ENCODE peak calls at places on chromosomes 1 and 21, in nine cellular contexts. X is PC-9; D is breast epithelium; E is CD8-positive, alpha-beta T cell; U is AG04450; T is colonic mucosa; V is transverse colon; M is cardiac muscle cell; C is RWPE1. L is an unnamed sample.

GRCh38 chr1:241611063-241611462 is 29.1 kb downstream of the CHML start:
- DNase-seq in M (peak; percentile 63), V (no peak), U (no peak), D (no peak), X (peak; percentile 84), E (no peak), T (no peak), C (peak; percentile 49), L (no peak)

GRCh38 chr1:226306425-226306824 is 2.5 kb downstream of the LIN9 start:
- DNase-seq in M (no peak), C (no peak), X (no peak), T (no peak), E (no peak), U (no peak), D (no peak), V (no peak), L (no peak)

GRCh38 chr1:61253059-61253735 is 170.8 kb downstream of the NFIA start:
- DNase-seq in C (peak; percentile 55), U (no peak), M (peak; percentile 70), D (peak; percentile 81), X (peak; percentile 81), E (no peak), V (peak; percentile 86), T (peak; percentile 89), L (peak; percentile 87)

GRCh38 chr1:13498553-13498952 is 15.2 kb downstream of the LRRC38 start:
- DNase-seq in C (no peak), M (no peak), E (no peak), X (no peak), U (no peak), T (no peak), V (no peak), D (no peak), L (no peak)

GRCh38 chr1:237786066-237786719 is 104.5 kb downstream of the ZP4 start:
- DNase-seq in X (no peak), V (no peak), C (no peak), D (no peak), T (no peak), M (no peak), U (no peak), E (no peak), L (no peak)

GRCh38 chr1:156067262-156067661 is 6.3 kb downstream of the RAB25 start:
- DNase-seq in M (no peak), T (no peak), X (no peak), U (no peak), D (no peak), C (no peak), V (no peak), E (no peak), L (no peak)

GRCh38 chr1:41342774-41343355 is 18.4 kb upstream of the FOXO6 start:
- DNase-seq in X (no peak), M (no peak), U (no peak), C (no peak), E (no peak), V (no peak), T (no peak), D (no peak), L (no peak)

GRCh38 chr1:183165456-183165855 is 20.6 kb upstream of the LAMC2 start:
- DNase-seq in V (no peak), U (no peak), D (no peak), M (no peak), C (peak; percentile 36), E (no peak), X (no peak), T (no peak), L (no peak)

GRCh38 chr1:100353988-100354387 is 1.7 kb downstream of the CDC14A start:
- DNase-seq in D (no peak), V (no peak), U (no peak), M (peak; percentile 53), E (no peak), T (no peak), X (peak; percentile 88), C (peak; percentile 44), L (no peak)

GRCh38 chr1:46288485-46289133 is 14.8 kb downstream of the LRRC41 start:
- DNase-seq in C (peak; percentile 39), E (no peak), X (peak; percentile 85), D (no peak), U (no peak), V (no peak), M (no peak), T (no peak), L (no peak)

GRCh38 chr1:9872430-9873165 is 37.5 kb downstream of the CTNNBIP1 start:
- DNase-seq in V (no peak), U (peak; percentile 18), E (no peak), C (peak; percentile 48), D (no peak), X (no peak), T (no peak), M (no peak), L (no peak)

GRCh38 chr1:53754484-53755312 is 15.7 kb upstream of the GLIS1 start:
- DNase-seq in M (peak; percentile 62), E (no peak), T (peak; percentile 54), C (no peak), V (peak; percentile 32), X (no peak), U (no peak), D (no peak), L (no peak)

GRCh38 chr1:230501242-230501641 is 75.1 kb upstream of the PGBD5 start:
- DNase-seq in T (no peak), X (no peak), U (no peak), D (no peak), M (no peak), C (no peak), V (no peak), E (no peak), L (no peak)

GRCh38 chr1:23964235-23964668 is 4.6 kb downstream of the PNRC2 start:
- DNase-seq in C (no peak), T (no peak), D (no peak), X (no peak), E (no peak), U (no peak), M (no peak), V (no peak), L (no peak)

GRCh38 chr21:43749686-43750262 is 26.3 kb downstream of the CSTB start:
- DNase-seq in V (no peak), C (no peak), X (no peak), T (no peak), E (no peak), U (no peak), D (no peak), M (no peak), L (no peak)

DNA sequence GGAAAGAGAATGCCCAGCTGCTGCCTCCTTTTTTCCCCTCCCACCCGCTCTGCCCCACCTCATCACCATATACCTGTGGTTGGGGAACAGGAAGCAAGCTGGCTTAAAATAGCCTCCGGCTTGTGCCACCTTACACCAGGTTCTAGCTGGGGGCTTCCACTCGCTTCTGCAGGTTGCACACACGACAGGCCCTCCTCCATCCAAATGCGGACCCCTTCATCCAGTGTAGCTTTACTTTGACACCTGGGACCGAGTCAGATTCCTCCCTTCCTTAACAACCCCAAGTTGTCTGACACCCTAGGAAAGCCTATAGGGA is 14.6 kb downstream of the BLACAT1 start:
- DNase-seq in D (no peak), T (no peak), M (no peak), C (no peak), V (no peak), U (no peak), X (peak; percentile 94), E (no peak), L (no peak)
- H3K27ac ChIP-seq in D (peak overlapping the region; percentile 89), T (peak overlapping the region; percentile 86), M (peak overlapping the region; percentile 72), C (peak overlapping the region; percentile 85), V (peak overlapping the region; percentile 71), U (no peak overlapping the region), X (peak overlapping the region; percentile 85), E (no peak overlapping the region), L (no peak overlapping the region)

GRCh38 chr1:66342707-66343106 is 191.2 kb upstream of the SGIP1 start:
- DNase-seq in U (no peak), E (no peak), D (no peak), M (no peak), V (no peak), T (no peak), C (no peak), X (no peak), L (no peak)

GRCh38 chr1:66346057-66346795 is 187.7 kb upstream of the SGIP1 start:
- DNase-seq in M (no peak), T (no peak), C (no peak), D (no peak), V (no peak), E (no peak), X (no peak), U (no peak), L (no peak)

GRCh38 chr1:66346873-66347272 is 187.1 kb upstream of the SGIP1 start:
- DNase-seq in E (no peak), M (no peak), C (no peak), T (no peak), D (no peak), V (no peak), U (no peak), X (no peak), L (no peak)

GRCh38 chr1:66341446-66342089 is 192.4 kb upstream of the SGIP1 start:
- DNase-seq in E (no peak), D (no peak), V (no peak), M (no peak), T (no peak), X (no peak), U (no peak), C (no peak), L (no peak)

DNA sequence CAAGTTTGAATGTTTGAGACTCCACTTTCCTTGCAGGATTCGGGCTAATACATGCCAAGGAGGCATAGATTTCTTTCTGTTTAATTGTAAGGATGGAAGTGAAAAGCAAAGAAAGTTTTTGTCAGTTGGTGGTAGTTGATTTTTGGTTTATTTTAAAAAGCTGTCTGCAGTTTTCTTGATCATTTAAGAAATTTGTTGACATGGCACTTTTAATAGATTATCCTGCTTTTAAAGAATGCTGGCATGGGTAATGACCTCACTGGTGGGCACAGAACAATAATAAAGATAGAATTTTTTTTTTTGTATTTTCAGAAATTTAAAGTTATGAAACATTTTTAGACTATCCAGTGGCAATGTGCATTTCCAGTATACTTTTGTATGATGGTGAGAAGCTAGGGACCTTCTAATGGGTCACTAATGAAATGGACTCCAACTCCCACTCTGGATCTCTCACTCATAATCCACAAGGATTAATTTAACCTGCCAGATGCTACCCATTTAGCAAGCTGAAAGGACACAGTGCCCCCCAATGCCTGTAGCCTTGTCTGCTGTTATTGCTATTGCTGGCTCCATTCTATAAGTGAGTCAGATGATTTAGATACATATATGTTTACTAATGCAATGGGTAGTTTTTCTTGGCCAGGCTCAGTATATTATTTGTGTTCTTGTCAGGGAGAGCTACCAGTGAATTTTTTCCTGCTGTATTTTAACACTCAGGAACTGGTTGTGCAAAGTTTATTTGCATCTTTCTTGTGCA is 190.2 kb upstream of the SGIP1 start:
- DNase-seq in U (no peak), C (no peak), M (no peak), X (no peak), V (no peak), T (no peak), D (no peak), E (no peak), L (no peak)
- TF ChIP-seq CTCF in U (no peak), C (no peak), M (no peak), X (no peak), V (no peak), T (no peak), D (no peak), E (no peak), L (no peak)

GRCh38 chr21:44793269-44794030 is 8.2 kb downstream of the UBE2G2 start:
- DNase-seq in U (no peak), C (peak; percentile 81), E (peak; percentile 31), T (peak; percentile 54), M (peak; percentile 85), V (peak; percentile 47), D (peak; percentile 35), X (no peak), L (no peak)
- H3K27ac ChIP-seq in U (peak overlapping the region; percentile 11), C (no peak overlapping the region), E (no peak overlapping the region), T (no peak overlapping the region), M (no peak overlapping the region), V (peak overlapping the region; percentile 17), D (no peak overlapping the region), X (no peak overlapping the region), L (no peak overlapping the region)

GRCh38 chr1:197868751-197869501 is 33.5 kb upstream of the C1orf53 start:
- DNase-seq in E (peak; percentile 26), C (peak; percentile 82), M (peak; percentile 54), V (peak; percentile 42), T (peak; percentile 40), U (peak; percentile 33), D (no peak), X (peak; percentile 38), L (no peak)
- TF ChIP-seq CTCF in E (peak; percentile 79), C (no peak), M (peak; percentile 66), V (peak; percentile 59), T (peak; percentile 62), U (peak; percentile 76), D (no peak), X (peak; percentile 72), L (peak; percentile 53)